ENCODE peak calls at places on chromosomes 1 and 21, in four cellular contexts. J is OCI-LY7, I is cardiac muscle cell, E is heart left ventricle. A is an unnamed sample.

GRCh38 chr1:160377585-160378206 is 10.8 kb downstream of the NHLH1 start:
- DNase-seq in J (no peak), I (no peak), E (no peak), A (no peak)

GRCh38 chr1:7962011-7962335 is 462 bp downstream of the PARK7 start:
- DNase-seq in J (no peak), I (no peak), E (no peak), A (no peak)

GRCh38 chr21:33228455-33228854 is 1.3 kb upstream of the IFNAR2 start:
- DNase-seq in J (no peak), I (no peak), E (no peak), A (no peak)

GRCh38 chr1:236016083-236016482 is 48.8 kb downstream of the NID1 start:
- DNase-seq in J (no peak), I (no peak), E (peak), A (no peak)

GRCh38 chr1:165875171-165875570 is 47.8 kb downstream of the UCK2 start:
- DNase-seq in J (no peak), I (no peak), E (no peak), A (no peak)

GRCh38 chr21:46100426-46100825 is 2.5 kb downstream of the COL6A2 start:
- DNase-seq in J (no peak), I (no peak), E (no peak), A (no peak)

GRCh38 chr1:93738075-93738622 is 56.5 kb upstream of the BCAR3 start:
- DNase-seq in J (no peak), I (no peak), E (no peak), A (no peak)

GRCh38 chr1:2247760-2248126 is 19.6 kb downstream of the SKI start:
- DNase-seq in J (no peak), I (no peak), E (peak), A (no peak)

GRCh38 chr1:155890251-155890650 is 20.9 kb downstream of the RIT1 start:
- DNase-seq in J (no peak), I (no peak), E (no peak), A (no peak)

GRCh38 chr1:106755682-106756406 is 300.6 kb upstream of the PRMT6 start:
- DNase-seq in J (no peak), I (no peak), E (no peak), A (no peak)

GRCh38 chr1:26351591-26352337 is 2.2 kb downstream of the CRYBG2 start:
- DNase-seq in J (no peak), I (no peak), E (no peak), A (no peak)

GRCh38 chr21:16084776-16085364 is 355.1 kb downstream of the USP25 start:
- DNase-seq in J (no peak), I (no peak), E (peak), A (no peak)

GRCh38 chr1:10901894-10902805 is 105.7 kb upstream of the CASZ1 start:
- DNase-seq in J (no peak), I (no peak), E (no peak), A (no peak)

GRCh38 chr1:151990856-151991198 is 2.8 kb downstream of the S100A10 start:
- DNase-seq in J (no peak), I (peak), E (peak), A (no peak)

GRCh38 chr1:21577933-21578332 is 68.7 kb downstream of the ALPL start:
- DNase-seq in J (no peak), I (no peak), E (no peak), A (no peak)

GRCh38 chr1:211478801-211479619 is 13.0 kb downstream of the RD3 start:
- DNase-seq in J (no peak), I (no peak), E (no peak), A (no peak)

GRCh38 chr1:246725191-246725590 is 982 bp downstream of the SCCPDH start:
- DNase-seq in J (no peak), I (no peak), E (no peak), A (no peak)

GRCh38 chr1:9317072-9317471 is 24.4 kb downstream of the SPSB1 start:
- DNase-seq in J (no peak), I (no peak), E (no peak), A (no peak)

GRCh38 chr1:46491500-46492268 is 2.0 kb downstream of the DMBX1 start:
- DNase-seq in J (no peak), I (no peak), E (no peak), A (no peak)

GRCh38 chr1:19811206-19811851 is 3.8 kb downstream of the RNF186 start:
- DNase-seq in J (peak), I (peak), E (no peak), A (no peak)

GRCh38 chr1:154972517-154973343 is 1.8 kb upstream of the CKS1B start:
- DNase-seq in J (no peak), I (peak), E (peak), A (no peak)

GRCh38 chr1:20445956-20446355 is 40.1 kb downstream of the CAMK2N1 start:
- DNase-seq in J (no peak), I (no peak), E (no peak), A (no peak)

GRCh38 chr1:97573560-97573959 is 347.3 kb downstream of the DPYD start:
- DNase-seq in J (no peak), I (no peak), E (no peak), A (no peak)

GRCh38 chr1:27116210-27116609 is 38.7 kb downstream of the SLC9A1 start:
- DNase-seq in J (no peak), I (no peak), E (no peak), A (no peak)

GRCh38 chr1:45608475-45609156 is 15.2 kb downstream of the CCDC17 start:
- DNase-seq in J (peak), I (no peak), E (no peak), A (peak)

GRCh38 chr1:6321205-6321604 is 60.3 kb upstream of the GPR153 start:
- DNase-seq in J (no peak), I (no peak), E (no peak), A (no peak)

GRCh38 chr1:10189659-10190058 is 20.7 kb upstream of the KIF1B start:
- DNase-seq in J (peak), I (peak), E (no peak), A (no peak)

GRCh38 chr1:70760170-70760569 is 287.4 kb downstream of the PTGER3 start:
- DNase-seq in J (no peak), I (no peak), E (no peak), A (no peak)

GRCh38 chr1:9316512-9316911 is 23.8 kb downstream of the SPSB1 start:
- DNase-seq in J (no peak), I (no peak), E (no peak), A (no peak)

GRCh38 chr1:206050655-206051235 is 2.2 kb upstream of the RHEX start:
- DNase-seq in J (peak), I (no peak), E (no peak), A (peak)

GRCh38 chr1:202625416-202626360 is 84.6 kb downstream of the SYT2 start:
- DNase-seq in J (peak), I (peak), E (peak), A (peak)

GRCh38 chr1:202663141-202663540 is 47.1 kb downstream of the SYT2 start:
- DNase-seq in J (no peak), I (no peak), E (no peak), A (no peak)

GRCh38 chr1:85048296-85049064 is at the start of gene MCOLN3:
- DNase-seq in J (no peak), I (peak), E (no peak), A (no peak)

DNA sequence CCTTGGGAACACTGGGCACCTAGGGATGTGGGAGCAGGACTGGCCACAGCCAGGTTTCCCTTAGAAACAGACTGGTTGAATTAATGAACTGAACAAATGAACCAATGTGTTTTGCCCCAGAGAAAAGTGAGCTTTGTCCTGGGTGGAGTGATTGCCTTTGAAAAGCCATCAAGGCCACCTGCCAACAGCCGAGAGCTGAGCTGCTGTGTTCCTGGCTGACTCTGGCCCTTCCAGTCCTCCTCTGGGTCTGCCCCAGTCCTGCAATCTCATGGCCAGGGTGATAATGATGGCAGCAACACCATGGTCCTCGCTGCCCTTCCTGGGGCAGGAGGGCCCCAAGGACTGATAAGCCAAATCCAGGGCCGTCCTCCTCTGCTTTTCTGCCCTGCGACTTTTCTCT is 18.2 kb upstream of the GJA9 start:
- DNase-seq in J (no peak), I (no peak), E (peak), A (no peak)
- TF ChIP-seq CTCF in J (no peak), I (no peak), E (no peak), A (no peak)

GRCh38 chr1:190957565-190957964 is 479.9 kb upstream of the BRINP3 start:
- DNase-seq in J (no peak), I (no peak), E (no peak), A (no peak)
- TF ChIP-seq CTCF in J (no peak), I (no peak), E (no peak), A (no peak)

DNA sequence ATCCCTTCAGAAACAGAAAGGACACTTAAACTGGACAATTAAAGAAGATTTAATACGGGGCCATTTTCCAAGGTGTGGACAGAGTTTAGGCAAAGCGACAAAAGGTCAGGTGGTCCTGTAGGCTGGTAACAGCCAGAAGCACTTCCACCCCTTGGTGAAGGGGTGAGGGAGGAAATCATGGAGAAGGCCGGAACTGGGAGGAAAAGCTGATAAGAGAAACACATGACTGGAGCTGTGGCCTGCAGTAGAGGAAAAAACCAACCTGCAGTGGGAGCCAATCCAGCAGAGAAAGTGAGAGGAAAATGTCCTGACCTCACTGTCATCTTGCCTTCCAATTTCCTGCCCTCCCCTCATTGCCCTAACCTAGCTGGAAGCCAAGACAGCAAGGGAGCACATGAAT is 249.8 kb downstream of the LMO4 start:
- DNase-seq in J (no peak), I (no peak), E (no peak), A (no peak)
- TF ChIP-seq CTCF in J (no peak), I (no peak), E (no peak), A (no peak)

GRCh38 chr1:212915245-212916091 is 34.9 kb upstream of the VASH2 start:
- DNase-seq in J (peak), I (peak), E (peak), A (no peak)
- TF ChIP-seq CTCF in J (peak), I (peak), E (no peak), A (no peak)

GRCh38 chr1:201276891-201277290 is 6.4 kb upstream of the PKP1 start:
- DNase-seq in J (no peak), I (no peak), E (no peak), A (no peak)

GRCh38 chr1:201277441-201277840 is 5.9 kb upstream of the PKP1 start:
- DNase-seq in J (no peak), I (no peak), E (no peak), A (no peak)

GRCh38 chr1:201272838-201273237 is 10.5 kb upstream of the PKP1 start:
- DNase-seq in J (no peak), I (no peak), E (no peak), A (no peak)

GRCh38 chr1:201275266-201275666 is 8.0 kb upstream of the PKP1 start:
- DNase-seq in J (no peak), I (no peak), E (peak), A (no peak)

DNA sequence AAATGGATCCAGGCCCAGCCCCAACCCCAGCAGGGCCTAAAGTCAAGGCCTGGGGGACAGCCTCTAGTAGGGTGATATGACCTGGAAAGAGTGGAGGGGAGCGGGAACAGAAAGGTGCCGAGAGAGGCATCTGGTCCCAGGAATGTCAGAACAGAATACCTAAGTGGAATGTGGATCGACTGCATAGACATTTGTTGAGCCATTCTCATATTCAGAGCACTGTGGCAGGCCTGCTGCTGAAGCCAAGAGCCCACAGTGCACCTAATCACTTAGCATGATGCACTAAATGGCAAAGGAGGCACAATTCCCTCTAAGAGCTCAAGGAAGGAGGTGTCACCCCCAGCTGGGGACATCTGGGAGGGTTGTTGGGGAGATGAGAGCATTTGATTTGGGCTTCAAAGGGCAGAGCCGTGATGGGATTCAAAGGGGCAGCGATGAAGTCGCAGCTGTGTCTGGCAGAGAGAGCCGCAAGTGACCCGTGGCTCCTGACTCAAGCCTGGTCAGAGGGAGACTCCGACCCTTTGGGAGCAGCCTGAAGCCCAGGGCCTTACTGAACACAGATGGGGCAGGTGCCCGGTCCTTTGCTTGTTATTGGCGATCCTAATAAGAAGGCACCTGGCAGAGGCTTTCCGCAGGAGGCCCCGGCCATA is 8.6 kb upstream of the PKP1 start:
- DNase-seq in J (no peak), I (no peak), E (no peak), A (no peak)
- TF ChIP-seq CTCF in J (no peak), I (no peak), E (no peak), A (no peak)

DNA sequence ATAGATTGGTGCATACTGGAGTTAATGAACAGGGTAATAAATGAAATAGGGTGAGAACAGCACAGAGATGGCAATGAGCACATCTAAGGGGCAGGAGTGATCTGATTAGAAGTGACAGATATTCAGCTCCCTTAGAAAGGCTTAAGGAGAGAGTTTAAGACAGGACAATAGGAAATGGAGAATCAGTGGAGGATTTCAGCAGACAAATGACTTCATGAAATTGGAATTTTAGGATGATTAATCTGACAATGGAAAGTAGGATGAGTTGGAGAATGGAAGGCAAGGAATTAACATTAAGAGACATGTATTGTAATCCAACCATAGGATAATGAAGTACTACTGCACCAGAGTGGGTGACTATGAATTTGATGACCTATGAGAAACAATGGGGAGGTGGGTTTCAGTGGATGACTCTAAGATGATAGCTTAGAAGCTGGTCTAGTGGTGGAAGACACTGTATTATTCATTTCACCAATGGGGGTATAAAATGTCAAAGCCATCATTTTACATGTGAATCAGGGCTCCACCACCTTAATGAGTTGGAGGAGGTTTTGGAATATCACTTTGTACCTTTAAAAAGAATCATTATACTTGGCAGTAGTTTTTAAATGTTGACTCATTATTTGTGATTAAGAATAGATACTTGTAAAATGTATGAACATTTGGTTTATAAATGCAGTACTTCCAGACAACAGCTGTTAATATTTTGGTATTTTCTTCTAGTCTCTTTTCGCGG is 139.1 kb downstream of the PLA2G4A start:
- DNase-seq in J (no peak), I (no peak), E (no peak), A (no peak)
- TF ChIP-seq CTCF in J (no peak), I (no peak), E (no peak), A (no peak)

GRCh38 chr1:41239988-41240610 is 2.0 kb downstream of the SCMH1 start:
- DNase-seq in J (peak), I (no peak), E (no peak), A (no peak)
- TF ChIP-seq CTCF in J (peak), I (peak), E (peak), A (no peak)

DNA sequence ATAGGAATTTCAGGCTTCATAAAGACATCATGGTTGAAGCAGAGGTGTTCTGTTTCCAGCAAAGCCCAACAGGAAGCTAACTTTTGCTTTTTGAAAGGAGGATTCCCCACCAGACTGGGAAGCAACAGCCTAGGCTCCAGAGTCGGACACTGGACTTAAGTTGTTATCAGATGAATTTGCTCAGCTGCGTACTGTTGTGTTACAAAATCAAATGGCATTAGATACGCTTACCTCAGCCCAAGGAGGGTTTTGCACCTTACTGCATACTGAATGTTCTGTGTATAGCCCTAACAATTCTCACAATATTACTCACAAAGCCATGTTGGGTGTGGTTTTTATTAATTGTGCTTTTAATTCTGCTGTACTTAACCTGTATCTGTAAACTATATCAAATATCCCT is 547 bp upstream of the CHIA start:
- DNase-seq in J (no peak), I (no peak), E (no peak), A (no peak)
- TF ChIP-seq CTCF in J (no peak), I (no peak), E (no peak), A (no peak)